ENCODE peak calls at places on chromosome 19, in five cellular contexts. V, B, T, W and A are unnamed samples.

GRCh38 chr19:10431254-10431942 is 11.1 kb downstream of the PDE4A start:
- DNase-seq in V (peak; percentile 22), W (no peak), T (no peak), B (no peak), A (peak; percentile 37)

GRCh38 chr19:35805518-35806102 is 7.0 kb downstream of the PRODH2 start:
- DNase-seq in V (no peak), W (no peak), B (no peak), T (no peak), A (no peak)

GRCh38 chr19:52946322-52947310 is 16.1 kb downstream of the ZNF816 start:
- DNase-seq in V (no peak), T (no peak), W (no peak), B (peak; percentile 5), A (peak; percentile 33)

GRCh38 chr19:33872445-33873320 is 76.0 kb downstream of the KCTD15 start:
- DNase-seq in T (no peak), B (no peak), W (no peak), V (no peak), A (peak; percentile 42)

GRCh38 chr19:47581605-47582319 is 8.8 kb upstream of the ZNF541 start:
- DNase-seq in V (no peak), B (no peak), W (no peak), T (peak; percentile 37), A (no peak)

GRCh38 chr19:10835754-10836477 is at the start of gene TMED1:
- DNase-seq in W (peak; percentile 99), V (peak; percentile 99), T (peak; percentile 93), B (peak; percentile 98), A (peak; percentile 99)

GRCh38 chr19:11737964-11738745 is 591 bp downstream of the ZNF823 start:
- DNase-seq in W (peak; percentile 12), B (peak; percentile 12), V (peak; percentile 21), T (no peak), A (peak; percentile 19)

GRCh38 chr19:53823380-53824120 is 564 bp downstream of the NLRP12 start:
- DNase-seq in T (no peak), V (no peak), W (no peak), B (no peak), A (no peak)

GRCh38 chr19:4380254-4380727 is 20.1 kb downstream of the SH3GL1 start:
- DNase-seq in T (no peak), W (no peak), B (no peak), V (no peak), A (no peak)

GRCh38 chr19:57583521-57584416 is at the start of gene ZIK1:
- DNase-seq in B (peak; percentile 92), T (peak; percentile 83), W (peak; percentile 79), V (peak; percentile 90), A (peak; percentile 97)

GRCh38 chr19:21912654-21913053 is 76.7 kb upstream of the ZNF43 start:
- DNase-seq in T (no peak), B (no peak), W (no peak), V (no peak), A (no peak)

GRCh38 chr19:40381321-40381720 is 8.7 kb downstream of the HIPK4 start:
- DNase-seq in W (no peak), V (no peak), B (no peak), T (no peak), A (no peak)

GRCh38 chr19:55197531-55197930 is 11.8 kb downstream of the PTPRH start:
- DNase-seq in V (no peak), T (no peak), B (no peak), W (no peak), A (no peak)

GRCh38 chr19:40521276-40521675 is 54.5 kb downstream of the SPTBN4 start:
- DNase-seq in W (peak; percentile 19), T (no peak), B (peak; percentile 29), V (peak; percentile 55), A (no peak)

GRCh38 chr19:10812196-10812595 is 23.8 kb downstream of the TMED1 start:
- DNase-seq in B (no peak), T (no peak), V (no peak), W (no peak), A (no peak)

GRCh38 chr19:53007200-53008054 is 6.3 kb upstream of the ERVV-1 start:
- DNase-seq in W (no peak), T (no peak), B (no peak), V (no peak), A (no peak)

GRCh38 chr19:6663236-6664187 is 6.4 kb downstream of the TNFSF14 start:
- DNase-seq in T (no peak), W (no peak), V (no peak), B (no peak), A (no peak)

GRCh38 chr19:4014541-4015491 is 7.3 kb downstream of the PIAS4 start:
- DNase-seq in B (no peak), V (no peak), T (no peak), W (no peak), A (no peak)

GRCh38 chr19:6223461-6224307 is 56.1 kb downstream of the MLLT1 start:
- DNase-seq in B (no peak), W (no peak), T (no peak), V (no peak), A (no peak)

GRCh38 chr19:52896431-52897148 is 845 bp downstream of the ZNF320 start:
- DNase-seq in T (peak; percentile 33), W (no peak), B (peak; percentile 1), V (peak; percentile 15), A (peak; percentile 45)

GRCh38 chr19:45161715-45162463 is 1.1 kb upstream of the NKPD1 start:
- DNase-seq in V (peak; percentile 26), W (no peak), T (no peak), B (peak; percentile 28), A (peak; percentile 68)
- TF ChIP-seq CTCF in V (peak; percentile 73), W (peak; percentile 72), T (no peak), B (peak; percentile 64), A (peak; percentile 75)

GRCh38 chr19:13847900-13848677 is 28.8 kb upstream of the NANOS3 start:
- DNase-seq in T (no peak), V (no peak), W (no peak), B (no peak), A (no peak)
- TF ChIP-seq CTCF in T (no peak), V (no peak), W (no peak), B (no peak), A (no peak)

GRCh38 chr19:31113250-31113685 is 236.0 kb downstream of the TSHZ3 start:
- DNase-seq in W (peak; percentile 79), T (no peak), B (peak; percentile 39), V (peak; percentile 41), A (peak; percentile 35)

GRCh38 chr19:31111741-31112140 is 237.5 kb downstream of the TSHZ3 start:
- DNase-seq in W (no peak), V (no peak), T (no peak), B (no peak), A (no peak)

GRCh38 chr19:31109626-31110025 is 239.6 kb downstream of the TSHZ3 start:
- DNase-seq in B (no peak), V (no peak), W (no peak), T (no peak), A (no peak)

GRCh38 chr19:31112158-31112557 is 237.1 kb downstream of the TSHZ3 start:
- DNase-seq in V (no peak), T (no peak), B (no peak), W (no peak), A (no peak)

GRCh38 chr19:31110331-31110730 is 238.9 kb downstream of the TSHZ3 start:
- DNase-seq in T (no peak), V (peak; percentile 70), B (peak; percentile 45), W (peak; percentile 26), A (peak; percentile 63)
- TF ChIP-seq CTCF in T (no peak), V (peak; percentile 57), B (peak; percentile 59), W (peak; percentile 61), A (peak; percentile 30)

GRCh38 chr19:17109962-17110598 is 34.5 kb downstream of the MYO9B start:
- DNase-seq in T (no peak), V (no peak), W (no peak), B (no peak), A (no peak)
- TF ChIP-seq CTCF in T (no peak), V (no peak), W (no peak), B (no peak), A (no peak)

GRCh38 chr19:15452111-15453047 is 2.6 kb upstream of the WIZ start:
- DNase-seq in V (peak; percentile 71), B (peak; percentile 58), W (no peak), T (peak; percentile 96), A (peak; percentile 80)

GRCh38 chr19:15455996-15456395 is 6.2 kb upstream of the WIZ start:
- DNase-seq in T (no peak), V (no peak), B (no peak), W (no peak), A (no peak)

GRCh38 chr19:15453091-15453498 is 3.3 kb upstream of the WIZ start:
- DNase-seq in V (no peak), T (no peak), B (no peak), W (no peak), A (no peak)

GRCh38 chr19:15453906-15454305 is 4.2 kb upstream of the WIZ start:
- DNase-seq in T (no peak), V (no peak), W (no peak), B (no peak), A (no peak)

GRCh38 chr19:15454371-15454800 is 4.6 kb upstream of the WIZ start:
- DNase-seq in W (no peak), T (no peak), B (no peak), V (no peak), A (no peak)
- TF ChIP-seq CTCF in W (peak; percentile 60), T (no peak), B (no peak), V (peak; percentile 33), A (peak; percentile 12)